ENCODE peak calls at places on chromosomes 12 and 14, in four cellular contexts. C is body of pancreas, P is activated T-cell treated with anti-CD3 and anti-CD28 coated beads for 24 hours, N is hippocampal formation. I is an unnamed sample.

GRCh38 chr12:46439793-46440511 is 67.4 kb upstream of the SLC38A2 start:
- DNase-seq in P (no peak), N (no peak), C (no peak), I (no peak)

GRCh38 chr12:76032043-76032981 is 736 bp upstream of the PHLDA1 start:
- DNase-seq in C (peak; percentile 69), N (no peak), P (peak; percentile 28), I (peak; percentile 49)

GRCh38 chr12:63151898-63152700 is 1.1 kb upstream of the AVPR1A start:
- DNase-seq in N (peak; percentile 8), P (no peak), C (peak; percentile 34), I (peak; percentile 83)

GRCh38 chr12:5177096-5177495 is 133.4 kb downstream of the KCNA5 start:
- DNase-seq in N (no peak), C (no peak), P (no peak), I (no peak)

GRCh38 chr12:69555461-69555860 is 29.8 kb upstream of the CCT2 start:
- DNase-seq in P (no peak), C (no peak), N (no peak), I (no peak)

GRCh38 chr14:85131523-85131922 is 398.4 kb upstream of the FLRT2 start:
- DNase-seq in C (peak; percentile 70), P (no peak), N (no peak), I (peak; percentile 29)

GRCh38 chr12:2944401-2945047 is 14.7 kb upstream of the TEAD4 start:
- DNase-seq in P (peak; percentile 43), N (peak; percentile 33), C (peak; percentile 79), I (peak; percentile 89)

GRCh38 chr12:131057211-131057721 is 103.6 kb downstream of the ADGRD1 start:
- DNase-seq in N (peak; percentile 6), P (no peak), C (no peak), I (no peak)

GRCh38 chr14:22955702-22956575 is 951 bp downstream of the HAUS4 start:
- DNase-seq in N (no peak), P (no peak), C (no peak), I (no peak)

GRCh38 chr12:104381721-104382480 is 74.8 kb upstream of the CHST11 start:
- DNase-seq in P (peak; percentile 75), C (peak; percentile 85), N (peak; percentile 50), I (peak; percentile 86)

GRCh38 chr14:68199465-68200145 is 380.0 kb downstream of the RAD51B start:
- DNase-seq in N (no peak), C (peak; percentile 53), P (no peak), I (peak; percentile 53)

GRCh38 chr12:95815635-95816212 is 25.2 kb upstream of the NTN4 start:
- DNase-seq in C (no peak), P (no peak), N (no peak), I (peak; percentile 38)

GRCh38 chr12:106282457-106283097 is 20.0 kb upstream of the TCP11L2 start:
- DNase-seq in P (peak; percentile 33), C (peak; percentile 66), N (no peak), I (peak; percentile 77)

GRCh38 chr12:63064080-63064479 is 86.9 kb downstream of the AVPR1A start:
- DNase-seq in P (no peak), N (no peak), C (no peak), I (no peak)